ENCODE peak calls at places on chromosomes 16 and 17, in four cellular contexts. U is K562, X is HepG2, T is GM12878. E is an unnamed sample.
A peak's percentile ranks its signal among the peaks of the same experiment; 100 is the strongest.

GRCh38 chr17:60390223-60390622 is 1.7 kb downstream of the USP32 start:
- DNase-seq in U (peak; percentile 36), X (no peak), T (no peak), E (no peak)

GRCh38 chr16:84700518-84701277 is 898 bp downstream of the USP10 start:
- DNase-seq in U (peak; percentile 37), X (no peak), T (no peak), E (no peak)

GRCh38 chr16:30473231-30474061 is 904 bp downstream of the ITGAL start:
- DNase-seq in U (no peak), X (no peak), T (no peak), E (no peak)

GRCh38 chr16:14564323-14564722 is 65.7 kb downstream of the PARN start:
- DNase-seq in U (no peak), X (peak; percentile 45), T (no peak), E (no peak)

GRCh38 chr16:17647879-17648649 is 177.3 kb upstream of the XYLT1 start:
- DNase-seq in U (no peak), X (no peak), T (no peak), E (no peak)

GRCh38 chr17:49003557-49004511 is 6.6 kb downstream of the IGF2BP1 start:
- DNase-seq in U (peak; percentile 64), X (no peak), T (no peak), E (no peak)

GRCh38 chr16:14003119-14003570 is 68.0 kb upstream of the MRTFB start:
- DNase-seq in U (peak; percentile 40), X (no peak), T (no peak), E (peak; percentile 66)

GRCh38 chr17:57262557-57262956 is 6.2 kb downstream of the MSI2 start:
- DNase-seq in U (no peak), X (no peak), T (no peak), E (no peak)

GRCh38 chr16:86670835-86671234 is 92.5 kb downstream of the FOXL1 start:
- DNase-seq in U (no peak), X (no peak), T (no peak), E (no peak)

GRCh38 chr16:19348125-19348524 is 62.6 kb downstream of the CLEC19A start:
- DNase-seq in U (no peak), X (no peak), T (no peak), E (no peak)

GRCh38 chr16:72957303-72958277 is 90.3 kb downstream of the ZFHX3 start:
- DNase-seq in U (no peak), X (no peak), T (no peak), E (no peak)

GRCh38 chr17:17388657-17389496 is 85.7 kb downstream of the NT5M start:
- DNase-seq in U (no peak), X (no peak), T (no peak), E (no peak)

GRCh38 chr17:1588781-1589585 is 26.4 kb upstream of the PITPNA start:
- DNase-seq in U (no peak), X (no peak), T (no peak), E (no peak)

GRCh38 chr16:81035975-81036750 is 521 bp downstream of the ATMIN start:
- DNase-seq in U (peak; percentile 63), X (peak; percentile 11), T (no peak), E (no peak)

GRCh38 chr17:74531231-74531761 is at the start of gene CD300LB:
- DNase-seq in U (no peak), X (no peak), T (no peak), E (no peak)

GRCh38 chr17:74528491-74529199 is 2.6 kb downstream of the CD300LB start:
- DNase-seq in U (no peak), X (no peak), T (peak; percentile 76), E (no peak)

GRCh38 chr17:74530751-74531150 is 524 bp downstream of the CD300LB start:
- DNase-seq in U (no peak), X (no peak), T (no peak), E (no peak)

GRCh38 chr17:74527756-74528155 is 3.5 kb downstream of the CD300LB start:
- DNase-seq in U (no peak), X (no peak), T (no peak), E (no peak)

GRCh38 chr17:74529243-74529642 is 2.0 kb downstream of the CD300LB start:
- DNase-seq in U (no peak), X (no peak), T (no peak), E (no peak)
- TF ChIP-seq ZNF274 in U (no peak), X (no peak), T (no peak), E (no peak)

DNA sequence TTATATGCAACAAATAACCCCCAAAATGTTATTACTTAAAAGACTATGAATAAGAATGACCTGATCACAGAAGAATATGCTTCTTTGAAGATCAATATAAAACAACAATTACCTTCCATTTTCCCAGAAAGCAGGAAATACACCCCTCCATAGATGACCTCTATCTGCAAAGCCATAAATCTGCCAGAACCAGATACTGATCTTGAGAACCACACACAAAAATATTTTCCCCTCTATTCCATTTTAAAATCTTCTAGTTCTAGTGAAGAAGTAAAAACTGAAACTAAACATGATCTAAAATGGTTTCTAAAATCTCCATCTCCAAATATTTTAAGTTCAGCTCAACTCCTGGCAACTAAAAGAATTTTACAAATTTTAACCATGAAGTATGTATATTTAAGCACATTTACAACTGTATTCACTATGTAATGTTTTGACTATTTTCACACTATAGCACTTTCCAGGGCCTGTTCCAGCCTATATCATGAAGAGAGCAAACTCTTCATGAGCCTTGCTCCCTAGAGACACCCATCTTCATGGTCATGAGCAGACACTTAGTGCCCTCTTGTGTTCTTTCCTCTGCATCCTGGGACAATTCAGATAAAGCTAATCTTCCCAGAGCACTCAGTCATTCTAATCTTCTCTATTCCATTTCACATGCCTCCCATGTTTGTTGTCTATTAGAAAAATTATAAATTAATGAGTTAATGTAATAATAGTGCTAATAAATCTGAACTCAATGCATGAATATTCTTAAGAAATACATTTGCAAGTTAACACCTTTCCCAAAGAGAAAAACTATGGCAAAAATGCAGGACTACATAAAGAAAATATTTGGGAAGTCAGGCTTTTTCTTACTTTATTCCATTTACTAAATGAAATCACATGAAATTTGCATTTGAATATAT is 87.0 kb downstream of the HELZ start:
- DNase-seq in U (peak; percentile 56), X (peak; percentile 27), T (peak; percentile 2), E (no peak)
- TF ChIP-seq RFX5 in U (no peak), X (no peak), T (no peak), E (no peak)

DNA sequence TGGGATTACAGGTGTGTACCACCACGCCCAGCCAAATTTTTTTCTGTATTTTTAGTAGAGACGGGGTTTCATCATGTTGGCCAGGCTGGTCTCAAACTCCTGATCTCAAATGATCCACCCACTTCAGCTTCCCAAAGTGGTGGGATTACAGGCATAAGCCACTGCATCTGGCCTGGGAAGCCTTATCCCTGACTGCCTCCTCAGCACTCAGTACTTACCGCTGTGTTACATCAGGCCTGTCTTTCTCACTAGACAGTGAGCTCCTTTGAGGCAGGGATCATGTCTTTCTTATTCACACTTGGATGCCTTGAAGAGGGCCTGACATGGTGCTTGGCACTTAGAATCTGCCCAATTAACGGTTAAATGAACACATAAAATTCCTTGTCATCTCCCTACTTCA is 56.3 kb upstream of the MTMR4 start:
- DNase-seq in U (no peak), X (no peak), T (no peak), E (no peak)
- TF ChIP-seq HDAC2 in U (no peak), X (no peak), T (no peak), E (no peak)

GRCh38 chr17:83203073-83203471 is 123.7 kb downstream of the METRNL start:
- DNase-seq in U (no peak), X (peak; percentile 72), T (no peak), E (no peak)
- TF ChIP-seq ZNF274 in U (no peak), X (no peak), T (no peak), E (no peak)

GRCh38 chr16:825298-826061 is 24.9 kb upstream of the GNG13 start:
- DNase-seq in U (no peak), X (no peak), T (no peak), E (no peak)
- TF ChIP-seq RFX5 in U (no peak), X (no peak), T (no peak), E (no peak)

DNA sequence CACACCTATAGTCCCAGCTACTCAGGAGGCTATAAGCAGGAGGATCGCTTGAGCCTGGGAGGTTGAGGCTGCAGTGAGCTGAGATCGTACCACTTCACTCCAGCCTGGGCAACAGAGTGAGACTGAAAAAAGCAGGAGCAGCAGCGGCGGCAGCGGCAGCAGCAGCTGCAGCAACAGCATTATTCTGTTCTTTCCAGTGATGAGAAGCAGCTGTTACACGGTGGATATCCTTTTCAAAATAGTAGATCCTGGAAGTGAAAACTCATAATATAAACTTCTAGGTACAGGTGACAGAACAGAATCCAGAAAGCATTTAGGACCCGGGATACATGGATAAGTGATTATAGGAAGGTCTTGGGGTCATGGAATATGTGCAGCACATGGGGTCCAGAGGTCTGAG is 17.8 kb upstream of the HNF1B start:
- DNase-seq in U (no peak), X (no peak), T (no peak), E (no peak)
- TF ChIP-seq HDAC2 in U (no peak), X (no peak), T (no peak), E (no peak)

GRCh38 chr16:11977206-11978041 is 890 bp downstream of the SNX29 start:
- DNase-seq in U (peak; percentile 41), X (no peak), T (no peak), E (no peak)
- TF ChIP-seq ZNF274 in U (no peak), X (no peak), T (no peak), E (no peak)

GRCh38 chr17:44074231-44074910 is 3.8 kb downstream of the G6PC3 start:
- DNase-seq in U (no peak), X (no peak), T (no peak), E (no peak)
- TF ChIP-seq RFX5 in U (no peak), X (no peak), T (no peak), E (no peak)

GRCh38 chr17:38798614-38799500 is 499 bp downstream of the PIP4K2B start:
- DNase-seq in U (peak; percentile 61), X (peak; percentile 27), T (no peak), E (no peak)
- TF ChIP-seq HDAC2 in U (no peak), X (peak; percentile 16), T (no peak), E (no peak)

GRCh38 chr17:50206604-50207293 is 5.3 kb upstream of the COL1A1 start:
- DNase-seq in U (peak; percentile 61), X (no peak), T (no peak), E (peak; percentile 83)
- TF ChIP-seq ZNF274 in U (no peak), X (no peak), T (no peak), E (no peak)